ENCODE peak calls at places on chromosomes 5 and 9, in seven cellular contexts. F is cardiac muscle cell; B is IMR-90; R is fibroblast of mammary gland; X is CD4-positive, alpha-beta T cell; C is cardiac fibroblast; N is Peyer's patch. O is an unnamed sample.

GRCh38 chr5:180313677-180314076 is 21.8 kb upstream of the MAPK9 start:
- DNase-seq in F (no peak), B (no peak), R (no peak), X (peak; percentile 16), C (no peak), N (no peak), O (peak; percentile 49)

GRCh38 chr9:73880101-73880500 is 617.0 kb upstream of the RORB start:
- DNase-seq in F (no peak), B (no peak), R (peak; percentile 34), X (no peak), C (no peak), N (no peak), O (no peak)

GRCh38 chr5:173016621-173017046 is 33.1 kb downstream of the ATP6V0E1 start:
- DNase-seq in F (peak; percentile 64), B (peak; percentile 71), R (peak; percentile 77), X (no peak), C (peak; percentile 82), N (no peak), O (no peak)

GRCh38 chr5:138754699-138755057 is 1.5 kb downstream of the CTNNA1 start:
- DNase-seq in F (no peak), B (no peak), R (no peak), X (no peak), C (peak; percentile 46), N (no peak), O (no peak)

GRCh38 chr5:65072836-65073620 is 304.3 kb downstream of the CWC27 start:
- DNase-seq in F (no peak), B (peak; percentile 4), R (peak; percentile 18), X (no peak), C (no peak), N (no peak), O (no peak)

GRCh38 chr5:39186722-39187539 is 32.4 kb downstream of the FYB1 start:
- DNase-seq in F (no peak), B (no peak), R (no peak), X (no peak), C (no peak), N (no peak), O (no peak)

GRCh38 chr5:65916066-65916465 is 10.3 kb upstream of the ERBIN start:
- DNase-seq in F (no peak), B (no peak), R (no peak), X (no peak), C (no peak), N (no peak), O (no peak)

GRCh38 chr9:100222674-100223073 is 123.6 kb downstream of the INVS start:
- DNase-seq in F (no peak), B (peak; percentile 53), R (peak; percentile 56), X (no peak), C (peak; percentile 64), N (no peak), O (no peak)

GRCh38 chr9:133347515-133347984 is 381 bp downstream of the MED22 start:
- DNase-seq in F (peak; percentile 65), B (no peak), R (no peak), X (no peak), C (peak; percentile 33), N (peak; percentile 73), O (no peak)

DNA sequence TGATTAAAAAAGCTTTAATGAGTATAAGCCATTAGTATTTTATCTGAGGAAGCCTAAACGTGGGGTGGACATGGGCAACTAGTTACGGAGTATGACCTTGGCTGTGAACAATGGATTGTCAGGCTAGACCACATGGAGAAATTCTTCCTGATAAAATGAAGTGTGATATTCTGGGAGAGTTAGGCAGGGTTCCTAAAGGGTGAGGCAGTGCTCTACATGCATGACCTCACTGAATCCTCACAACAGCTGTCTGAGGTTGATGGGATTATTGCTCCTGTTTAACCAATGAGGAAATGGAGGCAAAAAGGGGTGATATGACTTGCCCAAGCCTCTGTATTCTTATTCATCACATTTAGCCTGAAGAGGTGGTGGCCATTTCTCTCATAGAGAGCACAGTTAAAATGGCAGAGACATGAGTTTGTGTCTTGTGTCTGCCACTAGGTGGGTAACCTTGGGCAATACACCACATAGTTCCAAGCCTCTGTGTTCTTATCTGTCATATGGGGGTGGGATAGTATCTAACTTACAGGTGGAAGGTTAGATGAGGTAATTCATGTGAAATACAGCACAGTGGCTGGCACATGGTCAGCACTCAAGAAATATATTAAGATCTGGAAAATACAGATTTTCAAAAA is 96.1 kb upstream of the NR3C1 start:
- DNase-seq in F (no peak), B (no peak), R (no peak), X (no peak), C (no peak), N (no peak), O (no peak)
- TF ChIP-seq CTCF in F (no peak), B (no peak), R (no peak), X (no peak), C (no peak), N (no peak), O (no peak)

DNA sequence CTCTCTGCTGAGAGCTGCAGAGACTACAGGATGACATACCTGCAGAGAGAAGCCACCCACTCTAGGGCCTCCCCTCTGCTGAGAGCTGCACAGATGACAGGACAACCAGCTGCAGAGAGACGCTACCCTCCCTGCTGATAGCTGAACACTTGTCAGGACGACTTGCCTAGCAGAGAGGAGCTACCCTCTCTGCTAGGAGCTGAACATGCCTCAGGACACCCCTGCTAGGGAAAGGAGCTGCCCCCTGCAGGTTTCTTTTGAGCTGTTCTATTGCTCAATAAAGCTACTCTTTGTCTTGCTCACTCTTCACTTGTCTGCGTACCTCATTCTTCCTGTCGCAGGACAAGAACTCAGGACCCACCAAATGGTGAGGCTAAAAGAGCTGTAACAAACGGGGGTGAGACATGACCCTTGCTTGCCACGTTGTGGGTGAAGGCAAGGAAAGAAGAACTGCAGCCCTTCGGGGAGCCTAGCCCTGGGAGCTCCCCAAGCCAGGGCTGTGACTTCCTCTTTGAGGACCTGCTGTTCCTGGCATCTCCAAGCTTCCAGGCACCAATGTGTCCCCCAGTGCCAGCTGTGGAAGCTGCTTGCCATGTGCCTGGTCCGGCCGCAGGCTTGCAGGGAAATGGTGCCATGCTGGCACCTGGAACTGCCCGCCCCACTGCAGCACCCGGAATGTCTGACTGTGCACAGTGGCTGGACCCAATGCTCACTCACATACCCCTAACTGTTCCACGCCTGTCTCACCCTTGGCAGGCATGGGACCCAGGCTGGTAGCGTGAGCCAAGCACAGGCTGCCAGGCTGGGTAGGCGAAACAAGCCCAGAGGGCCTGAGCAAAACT is 5.1 kb upstream of the TESK1 start:
- DNase-seq in F (no peak), B (no peak), R (no peak), X (no peak), C (peak; percentile 31), N (no peak), O (no peak)
- TF ChIP-seq CTCF in F (peak; percentile 20), B (no peak), R (peak; percentile 17), X (no peak), C (no peak), N (no peak), O (no peak)

DNA sequence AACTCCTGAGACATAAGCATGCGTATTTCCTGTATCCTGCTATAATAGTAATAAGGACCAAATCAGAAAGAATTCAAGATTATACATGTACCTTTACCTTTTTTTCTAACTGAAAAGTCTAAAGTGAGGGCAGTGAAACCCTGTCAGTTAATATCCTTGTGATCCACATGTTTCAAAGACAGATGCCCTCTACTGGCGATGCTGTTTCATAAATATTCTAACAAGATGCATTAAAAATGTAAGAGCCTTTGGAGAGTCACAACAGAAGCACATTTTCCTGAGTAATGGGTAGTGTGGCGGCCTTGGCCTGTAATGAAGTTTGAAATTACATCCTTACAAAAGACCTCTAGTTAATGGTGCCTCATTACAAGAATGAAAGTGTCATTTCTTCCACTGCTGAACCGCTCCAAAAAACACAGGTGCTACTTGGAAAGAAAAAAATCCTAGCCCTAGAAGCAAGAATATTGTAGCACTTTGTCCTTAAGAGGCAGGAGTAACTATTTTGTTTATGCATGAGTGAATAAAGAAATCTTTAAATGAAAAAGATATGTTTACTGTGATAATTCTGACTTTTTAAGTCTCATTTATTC is 232.6 kb downstream of the EPB41L4A start:
- DNase-seq in F (peak; percentile 67), B (peak; percentile 53), R (peak; percentile 59), X (no peak), C (peak; percentile 67), N (no peak), O (no peak)
- TF ChIP-seq CTCF in F (peak; percentile 66), B (peak; percentile 55), R (peak; percentile 64), X (peak; percentile 62), C (peak; percentile 44), N (no peak), O (peak; percentile 39)

GRCh38 chr9:132238026-132238972 is 76.4 kb downstream of the NTNG2 start:
- DNase-seq in F (no peak), B (no peak), R (no peak), X (no peak), C (no peak), N (no peak), O (no peak)

GRCh38 chr9:132235894-132236661 is 74.2 kb downstream of the NTNG2 start:
- DNase-seq in F (peak; percentile 88), B (peak; percentile 56), R (peak; percentile 60), X (peak; percentile 80), C (peak; percentile 72), N (peak; percentile 73), O (peak; percentile 71)

GRCh38 chr9:132237481-132237880 is 75.6 kb downstream of the NTNG2 start:
- DNase-seq in F (no peak), B (no peak), R (no peak), X (no peak), C (no peak), N (no peak), O (no peak)

GRCh38 chr9:132235125-132235524 is 73.3 kb downstream of the NTNG2 start:
- DNase-seq in F (no peak), B (no peak), R (no peak), X (no peak), C (no peak), N (no peak), O (no peak)

GRCh38 chr9:132236662-132237311 is 74.9 kb downstream of the NTNG2 start:
- DNase-seq in F (no peak), B (no peak), R (no peak), X (no peak), C (no peak), N (no peak), O (no peak)
- TF ChIP-seq CTCF in F (no peak), B (no peak), R (no peak), X (peak; percentile 67), C (no peak), N (no peak), O (peak; percentile 76)

DNA sequence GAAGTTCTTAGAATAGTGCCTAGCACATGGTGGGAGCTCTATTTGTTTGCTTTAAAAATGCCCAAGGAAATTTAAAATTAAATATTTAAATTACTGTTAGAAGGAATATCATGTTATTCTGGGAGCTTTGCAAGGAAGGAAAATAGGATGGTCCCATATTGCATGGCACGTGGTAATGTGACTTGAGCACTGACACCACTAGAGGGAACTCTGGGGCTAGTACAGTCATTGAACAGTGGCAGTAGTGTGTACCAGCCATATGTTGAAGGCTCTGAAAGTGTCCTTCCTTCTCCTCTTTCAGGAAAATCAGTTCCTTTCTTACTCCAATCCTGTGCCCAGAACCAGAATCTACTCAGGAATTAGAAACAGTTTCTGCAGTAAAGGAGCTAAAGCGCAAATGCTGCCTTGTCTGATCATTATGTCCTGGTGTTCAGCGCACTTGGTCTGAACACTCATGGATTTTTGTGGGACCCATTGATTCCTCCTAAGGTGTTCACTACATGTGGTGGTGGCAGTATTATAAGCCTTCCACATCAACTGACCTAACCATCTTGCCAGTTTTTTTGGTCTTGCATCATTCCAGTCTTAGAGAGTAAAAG is 54.1 kb downstream of the GDA start:
- DNase-seq in F (peak; percentile 42), B (peak; percentile 22), R (peak; percentile 36), X (no peak), C (peak; percentile 40), N (no peak), O (no peak)
- TF ChIP-seq CTCF in F (peak; percentile 60), B (peak; percentile 41), R (peak; percentile 53), X (no peak), C (peak; percentile 45), N (no peak), O (no peak)